ENCODE peak calls at places on chromosomes 5 and 9, in four cellular contexts. M is endothelial cell; W is NCI-H1092; V is effector CD4-positive, alpha-beta T cell. F is an unnamed sample.
A peak's percentile ranks its signal among the peaks of the same experiment; 100 is the strongest.

GRCh38 chr9:137405677-137406081 is 17.3 kb downstream of the EXD3 start:
- DNase-seq in M (no peak), W (no peak), V (no peak), F (no peak)

GRCh38 chr5:15604986-15605385 is 105.0 kb downstream of the FBXL7 start:
- DNase-seq in M (no peak), W (no peak), V (no peak), F (peak; percentile 39)

GRCh38 chr5:36383942-36384341 is 82.2 kb upstream of the RANBP3L start:
- DNase-seq in M (no peak), W (no peak), V (no peak), F (no peak)

GRCh38 chr9:33651125-33651524 is 127.1 kb downstream of the ANKRD18B start:
- DNase-seq in M (no peak), W (no peak), V (no peak), F (no peak)

GRCh38 chr5:170863646-170864045 is 1.8 kb downstream of the RANBP17 start:
- DNase-seq in M (no peak), W (no peak), V (no peak), F (peak; percentile 68)

GRCh38 chr9:124258765-124259272 is 1.1 kb downstream of the NEK6 start:
- DNase-seq in M (peak; percentile 38), W (no peak), V (no peak), F (peak; percentile 43)

GRCh38 chr9:28212979-28213378 is 639.7 kb upstream of the C9orf72 start:
- DNase-seq in M (no peak), W (no peak), V (no peak), F (peak; percentile 93)

GRCh38 chr5:112159435-112159834 is 259.6 kb downstream of the EPB41L4A start:
- DNase-seq in M (no peak), W (no peak), V (no peak), F (no peak)